ENCODE peak calls at places on chromosome 5, in four cellular contexts. L, W, M and H are unnamed samples.

GRCh38 chr5:100777680-100778281 is 125.3 kb downstream of the ST8SIA4 start:
- DNase-seq in L (no peak), W (no peak), M (peak), H (no peak)

GRCh38 chr5:170585278-170585677 is 81.5 kb downstream of the KCNIP1 start:
- DNase-seq in L (no peak), W (no peak), M (no peak), H (no peak)

GRCh38 chr5:166117062-166117743 is 2174.2 kb upstream of the WWC1 start:
- DNase-seq in L (no peak), W (no peak), M (no peak), H (no peak)

GRCh38 chr5:56091664-56092063 is 96.9 kb upstream of the IL6ST start:
- DNase-seq in L (no peak), W (no peak), M (no peak), H (no peak)

GRCh38 chr5:10488144-10488543 is 46.5 kb downstream of the ROPN1L start:
- DNase-seq in L (no peak), W (no peak), M (no peak), H (no peak)

GRCh38 chr5:415928-416635 is 26.9 kb upstream of the EXOC3 start:
- DNase-seq in L (no peak), W (peak), M (no peak), H (peak)

GRCh38 chr5:9523090-9523813 is 22.6 kb downstream of the SEMA5A start:
- DNase-seq in L (no peak), W (no peak), M (no peak), H (no peak)

GRCh38 chr5:9025942-9026341 is 519.9 kb downstream of the SEMA5A start:
- DNase-seq in L (no peak), W (no peak), M (no peak), H (no peak)

GRCh38 chr5:33230467-33231078 is 210.2 kb upstream of the TARS1 start:
- DNase-seq in L (no peak), W (no peak), M (no peak), H (no peak)

GRCh38 chr5:15260347-15261278 is 239.4 kb upstream of the FBXL7 start:
- DNase-seq in L (no peak), W (no peak), M (no peak), H (no peak)

GRCh38 chr5:179459771-179460170 is 90.6 kb upstream of the RUFY1 start:
- DNase-seq in L (no peak), W (no peak), M (no peak), H (no peak)

GRCh38 chr5:73218552-73219171 is 45.7 kb downstream of the TMEM174 start:
- DNase-seq in L (no peak), W (no peak), M (no peak), H (no peak)

GRCh38 chr5:151678146-151678545 is 8.6 kb downstream of the SPARC start:
- DNase-seq in L (no peak), W (no peak), M (no peak), H (no peak)

GRCh38 chr5:23208959-23209431 is 298.4 kb upstream of the PRDM9 start:
- DNase-seq in L (peak), W (peak), M (peak), H (peak)

GRCh38 chr5:95080456-95080855 is 204.4 kb downstream of the MCTP1 start:
- DNase-seq in L (no peak), W (no peak), M (no peak), H (no peak)

GRCh38 chr5:52837591-52838001 is 49.9 kb downstream of the ITGA1 start:
- DNase-seq in L (no peak), W (no peak), M (no peak), H (no peak)

GRCh38 chr5:33231935-33232334 is 208.8 kb upstream of the TARS1 start:
- DNase-seq in L (no peak), W (no peak), M (no peak), H (no peak)

GRCh38 chr5:168859471-168859870 is 280.3 kb upstream of the PANK3 start:
- DNase-seq in L (no peak), W (no peak), M (no peak), H (no peak)

GRCh38 chr5:172505840-172506638 is 51.7 kb upstream of the SH3PXD2B start:
- DNase-seq in L (no peak), W (no peak), M (no peak), H (no peak)

GRCh38 chr5:132439521-132440206 is 50.9 kb downstream of the IRF1 start:
- DNase-seq in L (no peak), W (no peak), M (no peak), H (no peak)

GRCh38 chr5:10045376-10045775 is 204.3 kb downstream of the ATPSCKMT start:
- DNase-seq in L (no peak), W (no peak), M (no peak), H (no peak)

GRCh38 chr5:139671096-139671841 is 23.1 kb downstream of the CXXC5 start:
- DNase-seq in L (no peak), W (no peak), M (no peak), H (no peak)

GRCh38 chr5:59486508-59486907 is 407.0 kb downstream of the PDE4D start:
- DNase-seq in L (no peak), W (no peak), M (no peak), H (no peak)

GRCh38 chr5:59491944-59492343 is 401.6 kb downstream of the PDE4D start:
- DNase-seq in L (no peak), W (no peak), M (no peak), H (no peak)

GRCh38 chr5:59487838-59488729 is 405.4 kb downstream of the PDE4D start:
- DNase-seq in L (no peak), W (no peak), M (no peak), H (no peak)

GRCh38 chr5:59487068-59487686 is 406.3 kb downstream of the PDE4D start:
- DNase-seq in L (no peak), W (no peak), M (no peak), H (no peak)

DNA sequence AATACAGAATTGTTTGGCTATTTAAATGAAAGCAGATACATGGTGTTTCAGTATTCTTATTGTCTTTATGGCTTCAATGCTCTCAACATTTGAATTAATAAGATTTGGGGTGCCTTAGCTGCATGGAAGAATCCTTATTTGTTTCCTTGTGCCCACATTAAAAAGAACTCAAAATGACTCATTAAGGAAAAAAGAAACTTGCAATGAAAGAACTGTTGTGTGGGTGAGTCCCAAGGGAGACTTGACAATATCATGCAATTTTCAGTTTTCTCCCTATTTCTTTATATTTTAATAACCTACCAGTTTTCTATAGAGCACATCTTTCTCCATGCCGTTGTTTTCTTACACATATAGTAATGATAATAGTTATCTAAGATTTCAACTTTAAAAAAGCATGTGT is 404.0 kb downstream of the PDE4D start:
- DNase-seq in L (no peak), W (no peak), M (no peak), H (no peak)
- TF ChIP-seq ETV6 in L (no peak), W (no peak), M (no peak), H (no peak)

GRCh38 chr5:42898760-42899159 is 87.1 kb upstream of the SELENOP start:
- DNase-seq in L (no peak), W (no peak), M (no peak), H (no peak)
- TF ChIP-seq ETV6 in L (no peak), W (no peak), M (no peak), H (no peak)

GRCh38 chr5:164358531-164359259 is 853.3 kb downstream of the MAT2B start:
- DNase-seq in L (peak), W (no peak), M (no peak), H (no peak)
- TF ChIP-seq ETV6 in L (no peak), W (no peak), M (no peak), H (no peak)

DNA sequence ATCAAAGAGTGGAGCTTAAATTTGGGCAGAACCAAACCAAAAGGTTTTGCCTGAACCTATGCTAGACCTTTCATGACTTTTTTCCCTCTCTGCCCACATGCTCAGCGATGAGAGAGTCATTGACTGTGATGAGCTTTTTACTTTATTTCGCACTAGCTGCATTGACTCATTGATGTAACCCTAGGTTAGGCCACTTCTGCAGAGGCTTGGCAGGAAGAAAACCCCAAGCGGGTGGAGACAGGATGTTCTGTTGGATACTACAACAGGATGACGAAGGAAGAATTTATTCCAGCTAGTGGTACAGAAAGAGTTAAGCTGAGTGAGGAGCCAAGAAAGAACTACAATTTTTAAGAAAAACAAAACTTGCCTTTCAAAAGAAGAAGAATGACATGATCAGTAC is 18.4 kb downstream of the AGXT2 start:
- DNase-seq in L (no peak), W (no peak), M (no peak), H (no peak)
- TF ChIP-seq ETV6 in L (no peak), W (no peak), M (no peak), H (no peak)

GRCh38 chr5:142512041-142512679 is 173.7 kb downstream of the FGF1 start:
- DNase-seq in L (no peak), W (no peak), M (no peak), H (no peak)
- TF ChIP-seq ETV6 in L (no peak), W (no peak), M (no peak), H (no peak)

GRCh38 chr5:82849885-82850284 is 227.3 kb downstream of the TMEM167A start:
- DNase-seq in L (no peak), W (no peak), M (no peak), H (no peak)
- TF ChIP-seq ETV6 in L (no peak), W (no peak), M (no peak), H (no peak)

GRCh38 chr5:127936439-127936972 is 147.1 kb upstream of the SLC12A2 start:
- DNase-seq in L (no peak), W (no peak), M (no peak), H (no peak)
- TF ChIP-seq ETV6 in L (no peak), W (no peak), M (no peak), H (no peak)

GRCh38 chr5:63686938-63687337 is 275.3 kb downstream of the HTR1A start:
- DNase-seq in L (no peak), W (no peak), M (no peak), H (no peak)

GRCh38 chr5:63687854-63688253 is 274.4 kb downstream of the HTR1A start:
- DNase-seq in L (no peak), W (no peak), M (no peak), H (no peak)
- TF ChIP-seq ETV6 in L (no peak), W (no peak), M (no peak), H (no peak)